ENCODE peak calls at places on chromosomes 6 and 20, in five cellular contexts. S is CD8-positive, alpha-beta T cell; E is fibroblast of lung; K is heart left ventricle; B is AG04450. O is an unnamed sample.

GRCh38 chr6:168631589-168631988 is 190.6 kb downstream of the SMOC2 start:
- DNase-seq in E (no peak), K (no peak), B (no peak), S (no peak), O (no peak)

GRCh38 chr6:166774770-166775169 is 147.7 kb upstream of the RPS6KA2 start:
- DNase-seq in B (no peak), K (no peak), S (no peak), E (no peak), O (no peak)

GRCh38 chr6:152091851-152092341 is 284.4 kb downstream of the ESR1 start:
- DNase-seq in E (peak), B (no peak), K (peak), S (no peak), O (no peak)

GRCh38 chr20:61980647-61981583 is 84.8 kb downstream of the TAF4 start:
- DNase-seq in B (no peak), K (peak), E (peak), S (no peak), O (peak)

GRCh38 chr20:11170025-11170424 is 496.2 kb upstream of the JAG1 start:
- DNase-seq in K (no peak), E (no peak), S (no peak), B (no peak), O (peak)

GRCh38 chr6:37104935-37105781 is 64.8 kb upstream of the PIM1 start:
- DNase-seq in B (no peak), E (no peak), K (no peak), S (no peak), O (no peak)

GRCh38 chr20:60330461-60330860 is 372.2 kb downstream of the CDH26 start:
- DNase-seq in K (no peak), B (no peak), E (no peak), S (no peak), O (no peak)

GRCh38 chr20:4830212-4830607 is 108.5 kb downstream of the PRND start:
- DNase-seq in S (no peak), B (no peak), E (no peak), K (no peak), O (no peak)

GRCh38 chr20:53872561-53873248 is 197.7 kb downstream of the BCAS1 start:
- DNase-seq in S (peak), B (no peak), K (no peak), E (peak), O (no peak)

GRCh38 chr20:48302844-48303552 is 517.7 kb upstream of the SULF2 start:
- DNase-seq in K (no peak), S (no peak), B (no peak), E (no peak), O (no peak)

GRCh38 chr20:41380551-41381262 is 14.1 kb upstream of the EMILIN3 start:
- DNase-seq in S (no peak), K (no peak), B (no peak), E (no peak), O (no peak)

GRCh38 chr6:5981274-5982026 is 25.3 kb downstream of the NRN1 start:
- DNase-seq in B (no peak), K (no peak), S (no peak), E (no peak), O (peak)

GRCh38 chr20:1816384-1817381 is 78.5 kb upstream of the SIRPA start:
- DNase-seq in B (no peak), E (no peak), K (peak), S (peak), O (peak)

GRCh38 chr6:57215260-57215659 is 6.8 kb downstream of the RAB23 start:
- DNase-seq in K (no peak), S (no peak), E (no peak), B (no peak), O (no peak)

GRCh38 chr20:32474717-32474966 is 110.5 kb downstream of the NOL4L start:
- DNase-seq in B (no peak), K (peak), E (no peak), S (no peak), O (no peak)

GRCh38 chr6:10431423-10432164 is 16.7 kb upstream of the TFAP2A start:
- DNase-seq in B (no peak), K (no peak), E (no peak), S (no peak), O (no peak)

GRCh38 chr6:75609639-75610590 is 8.2 kb downstream of the SENP6 start:
- DNase-seq in S (no peak), B (peak), K (no peak), E (peak), O (peak)

GRCh38 chr6:53544050-53544499 is 826 bp downstream of the GCLC start:
- DNase-seq in B (no peak), E (no peak), S (no peak), K (no peak), O (no peak)

GRCh38 chr6:40727272-40727671 is 140.1 kb upstream of the LRFN2 start:
- DNase-seq in E (no peak), S (no peak), K (no peak), B (no peak), O (no peak)
- TF ChIP-seq CTCF in E (no peak), S (no peak), K (no peak), B (no peak), O (no peak)

GRCh38 chr6:104941694-104942177 is 15.2 kb upstream of the LIN28B start:
- DNase-seq in E (no peak), S (no peak), B (no peak), K (no peak), O (peak)

GRCh38 chr6:104943781-104944180 is 13.1 kb upstream of the LIN28B start:
- DNase-seq in B (no peak), K (no peak), E (peak), S (no peak), O (peak)

GRCh38 chr6:104940238-104940880 is 16.5 kb upstream of the LIN28B start:
- DNase-seq in B (no peak), K (no peak), E (no peak), S (no peak), O (no peak)

GRCh38 chr6:104936766-104937535 is 20.0 kb upstream of the LIN28B start:
- DNase-seq in K (no peak), E (no peak), B (no peak), S (no peak), O (no peak)

GRCh38 chr6:104940881-104941693 is 15.8 kb upstream of the LIN28B start:
- DNase-seq in S (no peak), B (no peak), K (no peak), E (peak), O (peak)
- H3K4me3 ChIP-seq in S (peak), B (peak), K (peak), E (peak), O (peak)

DNA sequence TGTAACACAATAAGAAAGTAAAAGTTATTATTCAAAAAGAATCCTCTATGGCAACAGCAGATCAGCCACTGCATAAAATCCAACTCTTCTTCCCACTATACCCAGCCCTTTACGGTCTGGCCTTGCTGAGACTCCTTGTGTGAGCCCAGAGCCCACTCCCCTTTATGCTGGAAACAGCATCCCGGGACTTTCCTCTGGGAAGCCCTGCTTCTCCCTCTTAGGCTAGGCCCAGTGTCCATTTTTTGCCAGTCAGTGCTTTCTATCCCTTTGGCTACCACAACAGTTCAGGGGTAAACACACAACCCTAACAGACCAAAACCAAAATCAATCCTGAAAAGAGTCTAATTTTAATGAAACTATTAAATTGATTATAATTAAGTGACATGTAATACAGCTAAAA is 20.6 kb downstream of the FKBP5 start:
- DNase-seq in B (no peak), S (no peak), K (no peak), E (no peak), O (no peak)
- H3K27ac ChIP-seq in B (peak), S (no peak), K (no peak), E (peak), O (no peak)

GRCh38 chr6:39088331-39088730 is 26.7 kb downstream of the SAYSD1 start:
- DNase-seq in E (peak), S (no peak), K (peak), B (peak), O (peak)
- TF ChIP-seq CTCF in E (peak), S (no peak), K (peak), B (peak), O (peak)

DNA sequence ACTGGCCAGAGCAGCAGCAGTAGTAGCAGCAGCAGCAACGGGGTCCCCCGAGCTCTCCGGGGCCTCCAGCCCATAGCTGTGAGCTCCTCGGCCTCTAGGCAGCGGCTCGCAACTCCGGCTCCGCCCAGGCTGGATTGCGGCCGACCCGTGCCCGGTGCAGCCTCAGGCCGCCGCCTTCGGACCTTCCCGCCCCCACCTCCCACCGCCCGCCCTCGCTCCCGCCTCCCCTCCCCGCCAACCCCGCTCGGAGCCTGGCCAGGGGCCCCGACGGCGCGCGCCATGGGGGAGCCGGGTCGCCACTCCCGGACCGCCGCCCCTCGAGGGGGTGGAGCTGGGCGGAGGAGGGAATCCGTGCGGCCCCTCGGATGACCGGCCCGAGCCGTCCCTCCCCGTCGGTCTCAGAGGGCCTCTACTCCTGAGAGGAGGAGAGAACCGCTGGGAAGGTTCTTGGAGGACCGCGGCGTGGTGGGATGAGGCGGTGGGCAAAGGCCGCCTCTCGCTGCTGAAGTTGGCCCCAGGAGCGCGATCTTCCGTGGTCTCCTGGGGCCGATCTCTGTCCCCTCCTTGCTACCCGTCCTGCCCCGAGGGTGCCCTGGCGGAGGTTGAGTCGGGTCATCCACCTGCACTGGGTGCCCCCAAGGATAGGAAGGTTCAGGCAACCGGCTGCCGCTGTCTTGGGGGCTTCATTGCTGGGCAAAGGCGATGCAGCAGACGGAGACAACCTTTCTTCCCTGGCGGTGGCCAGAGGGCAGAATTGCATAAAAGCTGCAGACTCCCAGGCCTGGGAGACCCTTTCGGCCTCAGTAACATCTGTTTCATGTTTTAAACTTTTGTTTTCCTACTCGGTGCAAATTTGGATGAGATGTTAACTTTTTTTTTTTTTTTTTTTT is at the start of gene ADAM33:
- DNase-seq in E (peak), S (no peak), B (no peak), K (peak), O (peak)
- H3K4me3 ChIP-seq in E (peak), S (no peak), B (peak), K (peak), O (peak)

GRCh38 chr6:103854059-103854458 is 1005.7 kb downstream of the HACE1 start:
- DNase-seq in K (no peak), E (no peak), B (no peak), S (no peak), O (no peak)
- H3K27ac ChIP-seq in K (no peak), E (no peak), B (no peak), S (no peak), O (no peak)

GRCh38 chr6:106849130-106849529 is 125.4 kb downstream of the CD24 start:
- DNase-seq in B (no peak), K (no peak), S (no peak), E (no peak), O (no peak)
- TF ChIP-seq CTCF in B (no peak), K (no peak), S (no peak), E (no peak), O (no peak)

O was measured in cardiac muscle cell.